ENCODE peak calls at places on chromosome 15, in eight cellular contexts. Z is esophagus squamous epithelium, U is K562, E is testis, L is GM12892, N is stomach, I is heart left ventricle, C is body of pancreas. S is an unnamed sample.

GRCh38 chr15:65412556-65412955 is 10.2 kb downstream of the IGDCC4 start:
- DNase-seq in E (no peak), L (no peak), U (no peak), Z (no peak), C (no peak), N (no peak), I (no peak), S (no peak)

GRCh38 chr15:81941479-81941878 is 104.3 kb downstream of the MEX3B start:
- DNase-seq in I (no peak), U (no peak), E (no peak), C (no peak), N (no peak), L (no peak), Z (no peak), S (no peak)

GRCh38 chr15:21261965-21262850 is 178.1 kb downstream of the POTEB3 start:
- DNase-seq in U (no peak), N (no peak), I (peak), C (peak), L (no peak), Z (no peak), E (no peak), S (no peak)

GRCh38 chr15:70197318-70197944 is 99.7 kb upstream of the TLE3 start:
- DNase-seq in C (no peak), I (no peak), N (no peak), E (no peak), L (no peak), Z (no peak), U (no peak), S (no peak)

GRCh38 chr15:67050062-67050461 is 15.3 kb upstream of the SMAD3 start:
- DNase-seq in L (no peak), Z (no peak), N (no peak), U (no peak), I (no peak), C (no peak), E (no peak), S (no peak)

GRCh38 chr15:22979069-22979698 is 984 bp downstream of the CYFIP1 start:
- DNase-seq in U (peak), C (peak), Z (no peak), I (peak), L (peak), E (peak), N (peak), S (peak)

GRCh38 chr15:67185621-67186225 is 68.7 kb downstream of the AAGAB start:
- DNase-seq in U (no peak), I (no peak), Z (no peak), L (no peak), N (no peak), C (no peak), E (no peak), S (no peak)

GRCh38 chr15:76285241-76285825 is 25.9 kb downstream of the ETFA start:
- DNase-seq in L (no peak), I (no peak), N (no peak), U (no peak), Z (no peak), E (no peak), C (no peak), S (no peak)

GRCh38 chr15:83835384-83836010 is 181.6 kb downstream of the ADAMTSL3 start:
- DNase-seq in L (no peak), Z (no peak), C (no peak), N (no peak), I (no peak), U (no peak), E (no peak), S (no peak)

GRCh38 chr15:66765478-66766281 is 63.6 kb downstream of the SMAD6 start:
- DNase-seq in U (peak), N (peak), E (no peak), I (no peak), Z (no peak), C (peak), L (no peak), S (no peak)

DNA sequence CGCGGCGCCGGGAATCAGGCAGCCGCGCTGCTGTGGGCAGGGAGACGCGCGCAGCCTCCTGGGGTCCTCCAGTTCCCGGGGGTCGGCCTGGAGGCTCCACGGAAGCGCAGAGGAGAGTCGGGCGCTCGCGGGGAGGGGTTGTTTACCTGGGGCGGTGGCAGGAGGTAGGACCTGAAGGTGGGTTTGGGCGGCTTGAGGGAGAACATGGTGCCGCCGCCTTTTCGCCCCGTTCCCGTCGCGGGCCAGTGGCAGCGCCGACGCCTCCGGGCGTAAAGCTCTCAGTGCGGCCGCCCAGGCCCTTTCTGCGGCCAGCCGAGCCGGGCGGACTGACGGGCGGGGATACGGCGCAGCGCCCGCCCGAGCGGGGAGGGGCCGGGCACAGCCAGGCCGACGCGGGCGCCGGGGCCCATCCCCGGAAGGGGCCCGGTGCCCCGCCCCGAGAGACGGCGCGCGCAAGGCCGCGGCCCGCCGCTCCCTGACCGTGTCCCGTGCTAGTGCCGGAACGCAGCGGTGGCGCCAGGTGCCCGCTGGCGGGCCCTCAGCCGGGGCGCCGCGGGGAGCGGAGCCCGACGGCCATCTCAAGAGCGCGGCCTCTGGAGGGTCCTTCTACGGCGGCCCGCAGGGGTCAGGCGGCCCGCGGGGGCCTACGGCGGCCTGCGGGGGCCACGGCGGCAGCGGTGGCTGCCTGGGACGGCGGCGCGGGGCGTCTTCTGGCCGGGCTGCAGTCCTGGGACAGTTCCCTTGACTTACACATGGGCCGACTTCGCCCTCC is at the start of gene MTMR10:
- DNase-seq in Z (peak), L (peak), N (peak), C (peak), I (peak), E (peak), U (peak), S (peak)
- TF ChIP-seq POLR2A in Z (peak), L (peak), N (no peak), C (peak), I (peak), E (no peak), U (peak), S (peak)

GRCh38 chr15:39270221-39270835 is 310.6 kb upstream of the THBS1 start:
- DNase-seq in E (no peak), Z (no peak), I (no peak), L (no peak), C (no peak), N (no peak), U (no peak), S (no peak)

GRCh38 chr15:39269352-39269751 is 311.5 kb upstream of the THBS1 start:
- DNase-seq in C (peak), U (no peak), L (no peak), I (no peak), E (no peak), Z (no peak), N (no peak), S (no peak)

GRCh38 chr15:39269821-39270220 is 311.1 kb upstream of the THBS1 start:
- DNase-seq in C (no peak), U (no peak), L (no peak), N (no peak), E (no peak), I (no peak), Z (no peak), S (no peak)

GRCh38 chr15:39272901-39273300 is 308.0 kb upstream of the THBS1 start:
- DNase-seq in N (no peak), U (no peak), Z (no peak), I (no peak), L (no peak), E (no peak), C (peak), S (no peak)

DNA sequence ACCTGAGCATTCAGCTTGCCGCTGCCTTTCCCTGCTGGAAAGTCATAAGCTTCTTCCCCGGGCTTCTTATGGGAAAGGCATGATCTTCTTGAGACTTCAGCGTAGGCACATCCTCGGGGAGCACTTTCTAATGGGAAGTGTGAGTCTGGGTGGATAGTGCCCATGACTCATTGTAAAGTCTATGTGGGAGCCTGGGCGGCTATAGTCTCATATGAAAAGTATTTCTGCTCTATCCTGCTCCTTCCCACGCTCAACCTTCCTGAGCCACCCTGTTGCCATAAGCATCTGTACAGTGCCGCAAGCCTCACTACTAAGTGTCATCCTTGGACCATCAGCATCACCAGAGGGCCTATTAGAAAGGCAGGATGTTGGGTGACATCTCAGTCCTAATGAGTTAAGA is 309.9 kb upstream of the THBS1 start:
- DNase-seq in I (no peak), N (no peak), U (no peak), L (no peak), E (no peak), C (peak), Z (no peak), S (peak)
- TF ChIP-seq POLR2A in I (no peak), N (no peak), U (no peak), L (no peak), E (no peak), C (no peak), Z (no peak), S (no peak)

DNA sequence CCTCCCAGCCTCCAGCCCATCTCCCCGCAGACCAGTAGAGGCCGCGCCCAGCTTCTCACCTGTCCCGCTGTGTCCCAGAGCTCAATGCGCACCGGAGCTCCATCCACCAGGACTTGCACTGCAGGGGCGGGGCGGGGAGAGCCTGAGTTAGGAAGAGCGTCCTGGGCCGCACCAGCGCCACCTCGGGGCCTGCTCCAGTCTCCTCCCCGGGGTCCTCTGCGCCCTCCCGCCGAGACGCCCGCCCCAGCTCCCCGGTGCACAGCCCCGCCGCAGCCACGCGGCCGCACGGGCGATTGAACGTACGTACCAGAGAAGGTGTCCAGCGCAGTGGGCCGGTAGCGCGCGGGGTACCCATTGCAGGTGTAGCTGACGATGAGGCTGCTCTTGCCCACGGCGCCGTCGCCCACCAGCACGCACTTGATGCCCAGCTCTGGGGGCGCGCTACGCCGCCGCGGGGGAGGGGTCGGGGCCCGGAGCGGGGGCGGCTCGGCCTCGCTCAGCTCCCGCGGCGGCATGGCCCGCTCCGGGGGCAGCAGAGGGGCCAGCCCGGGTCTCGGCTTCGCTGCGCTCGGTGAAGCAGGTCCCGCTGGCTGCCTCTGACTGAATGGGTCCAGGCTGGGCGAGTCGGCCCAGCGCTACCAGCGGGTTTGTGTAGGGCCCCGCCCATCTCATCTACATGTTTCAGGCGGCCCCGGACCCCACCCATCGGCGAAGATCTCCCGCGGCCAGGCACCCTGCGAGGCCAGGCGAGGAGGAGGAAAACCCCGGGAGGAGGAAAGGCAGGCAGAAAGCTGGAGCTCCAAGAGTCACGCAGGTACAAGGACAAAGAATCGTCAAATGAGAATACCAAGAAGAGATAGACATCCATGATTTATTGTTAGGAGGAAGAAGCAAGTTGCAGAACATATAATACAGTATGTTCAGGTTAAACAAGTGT is at the start of gene RHOV:
- DNase-seq in I (peak), C (peak), E (peak), Z (no peak), L (peak), N (peak), U (peak), S (peak)
- TF ChIP-seq POLR2A in I (no peak), C (peak), E (no peak), Z (peak), L (peak), N (no peak), U (no peak), S (peak)

GRCh38 chr15:31365655-31366127 is 39.1 kb downstream of the KLF13 start:
- DNase-seq in N (peak), Z (peak), U (peak), L (peak), C (peak), I (peak), E (peak), S (no peak)

GRCh38 chr15:31367730-31368344 is 41.2 kb downstream of the KLF13 start:
- DNase-seq in Z (no peak), E (no peak), C (no peak), L (no peak), N (no peak), I (no peak), U (no peak), S (no peak)

GRCh38 chr15:31367021-31367729 is 40.5 kb downstream of the KLF13 start:
- DNase-seq in N (no peak), L (no peak), I (no peak), E (no peak), C (no peak), Z (no peak), U (no peak), S (no peak)

GRCh38 chr15:31365032-31365654 is 38.5 kb downstream of the KLF13 start:
- DNase-seq in C (no peak), L (no peak), U (no peak), I (no peak), E (no peak), Z (no peak), N (no peak), S (no peak)

DNA sequence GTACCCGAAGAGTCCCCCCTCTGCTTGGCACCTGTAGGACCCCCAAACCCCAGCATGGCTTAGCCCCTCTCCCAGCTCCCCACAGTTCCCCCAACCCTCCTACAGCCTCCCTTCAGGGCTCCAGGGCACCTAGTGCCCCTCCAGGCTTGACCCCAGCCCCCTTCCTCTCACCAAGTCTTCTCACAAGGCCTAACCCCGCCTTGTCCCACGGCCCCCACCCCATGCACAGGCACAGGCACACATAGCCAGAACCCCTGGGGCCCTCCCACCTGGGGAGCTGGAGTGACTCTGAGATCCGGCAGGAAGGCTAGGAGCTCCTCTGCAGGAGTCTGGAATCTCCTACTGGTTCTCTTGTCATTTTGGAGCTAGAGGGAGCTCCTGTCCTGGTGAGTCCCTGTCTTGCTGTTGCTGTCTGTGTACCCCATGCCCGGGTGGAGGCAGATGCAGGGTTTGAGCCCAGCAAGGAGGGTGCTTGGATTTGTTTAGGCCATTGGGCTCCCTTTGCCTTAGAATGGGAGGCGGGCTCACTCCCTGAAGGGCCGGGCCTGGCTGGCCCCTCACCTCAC is 39.6 kb downstream of the KLF13 start:
- DNase-seq in C (peak), N (no peak), U (no peak), Z (no peak), I (peak), L (no peak), E (peak), S (no peak)
- TF ChIP-seq POLR2A in C (no peak), N (no peak), U (no peak), Z (no peak), I (no peak), L (no peak), E (no peak), S (no peak)

DNA sequence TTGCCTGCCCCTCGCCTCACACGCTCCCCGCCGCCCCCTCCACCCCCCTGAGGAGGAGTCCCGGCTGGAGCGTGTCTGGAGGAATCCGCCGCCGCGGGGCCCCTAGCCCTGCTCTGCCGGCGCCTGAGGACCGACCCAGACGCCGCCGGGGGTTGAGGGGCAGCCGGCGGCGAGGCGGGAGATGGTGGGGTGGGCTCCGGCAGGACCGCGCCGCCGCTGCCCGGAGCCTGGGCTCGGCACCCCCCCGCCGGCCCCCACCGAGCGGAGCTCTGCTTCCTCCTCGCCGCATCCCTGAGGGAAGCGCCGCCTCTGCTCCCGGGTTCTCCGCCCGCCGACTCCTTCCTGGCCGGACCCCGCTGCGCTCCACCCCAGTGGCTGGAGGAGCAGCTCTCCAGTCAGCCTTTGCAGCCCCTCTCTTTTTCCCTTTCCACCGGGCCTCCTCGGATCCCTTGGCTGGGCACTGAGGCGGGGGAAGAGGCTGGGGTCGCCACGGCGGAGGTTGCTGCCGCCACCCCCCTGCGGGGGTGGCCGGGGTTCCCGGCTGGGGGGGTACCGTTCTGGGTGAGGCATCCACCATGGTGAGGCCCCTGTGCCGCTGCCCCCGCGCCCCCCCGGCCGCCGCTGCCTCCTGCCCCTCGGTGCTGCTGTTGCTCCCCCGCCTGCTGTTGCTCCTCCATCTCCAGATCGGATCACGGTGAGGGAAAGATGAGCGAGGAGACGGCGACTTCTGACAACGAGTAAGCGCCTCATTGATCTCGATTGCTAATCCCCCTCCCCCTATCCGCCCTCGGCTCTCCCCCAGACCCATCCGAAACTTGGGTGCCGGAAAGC is at the start of gene SPRED1:
- DNase-seq in U (peak), N (peak), I (peak), C (peak), Z (no peak), L (peak), E (peak), S (peak)
- TF ChIP-seq POLR2A in U (no peak), N (no peak), I (no peak), C (peak), Z (no peak), L (no peak), E (no peak), S (no peak)